ENCODE peak calls at places on chromosomes 11 and 22, in six cellular contexts. N is IMR-90, H is brain microvascular endothelial cell, L is ovary, A is body of pancreas, K is RWPE2. F is an unnamed sample.

GRCh38 chr11:128335729-128336128 is 251.6 kb downstream of the ETS1 start:
- DNase-seq in N (no peak), H (no peak), L (no peak), A (no peak), K (no peak), F (no peak)

GRCh38 chr11:57330029-57330428 is 5.3 kb upstream of the TNKS1BP1 start:
- DNase-seq in N (no peak), H (no peak), L (no peak), A (no peak), K (no peak), F (no peak)

GRCh38 chr11:58524232-58525036 is 16.5 kb upstream of the OR5B21 start:
- DNase-seq in N (peak; percentile 89), H (peak; percentile 75), L (peak; percentile 80), A (peak; percentile 68), K (no peak), F (peak; percentile 34)

GRCh38 chr22:17946691-17947367 is 77.5 kb downstream of the MICAL3 start:
- DNase-seq in N (no peak), H (no peak), L (no peak), A (no peak), K (no peak), F (peak; percentile 40)

GRCh38 chr11:8905528-8906165 is 5.3 kb upstream of the AKIP1 start:
- DNase-seq in N (peak; percentile 83), H (peak; percentile 87), L (no peak), A (no peak), K (no peak), F (no peak)

GRCh38 chr22:40156001-40156516 is 21.7 kb upstream of the TNRC6B start:
- DNase-seq in N (peak; percentile 85), H (peak; percentile 60), L (no peak), A (peak; percentile 81), K (peak; percentile 63), F (no peak)

GRCh38 chr22:35918466-35918865 is 110.2 kb downstream of the RBFOX2 start:
- DNase-seq in N (no peak), H (no peak), L (no peak), A (no peak), K (no peak), F (no peak)

GRCh38 chr11:104943561-104943960 is 24.8 kb downstream of the CASP4 start:
- DNase-seq in N (no peak), H (no peak), L (no peak), A (no peak), K (no peak), F (no peak)

GRCh38 chr22:48316876-48317250 is 1510.8 kb downstream of the BRD1 start:
- DNase-seq in N (no peak), H (no peak), L (peak; percentile 12), A (no peak), K (no peak), F (no peak)

GRCh38 chr11:114397349-114397982 is 2.8 kb downstream of the C11orf71 start:
- DNase-seq in N (no peak), H (no peak), L (no peak), A (no peak), K (no peak), F (no peak)

GRCh38 chr11:10600570-10601248 is 32.2 kb upstream of the LYVE1 start:
- DNase-seq in N (no peak), H (no peak), L (no peak), A (no peak), K (no peak), F (no peak)

GRCh38 chr11:121494355-121495099 is 41.8 kb upstream of the SORL1-AS1 start:
- DNase-seq in N (no peak), H (no peak), L (no peak), A (no peak), K (no peak), F (no peak)

GRCh38 chr22:35587447-35587870 is 29.7 kb downstream of the MB start:
- DNase-seq in N (no peak), H (no peak), L (no peak), A (peak; percentile 66), K (no peak), F (peak; percentile 97)

GRCh38 chr11:35590412-35590811 is 27.8 kb upstream of the FJX1 start:
- DNase-seq in N (peak; percentile 49), H (peak; percentile 43), L (no peak), A (no peak), K (no peak), F (no peak)

GRCh38 chr22:39476664-39477063 is 19.9 kb downstream of the MGAT3 start:
- DNase-seq in N (no peak), H (no peak), L (no peak), A (no peak), K (no peak), F (no peak)

GRCh38 chr11:27241316-27242122 is 121.5 kb downstream of the CCDC34 start:
- DNase-seq in N (peak; percentile 91), H (peak; percentile 64), L (no peak), A (no peak), K (no peak), F (no peak)

GRCh38 chr11:103609117-103610066 is 427.0 kb upstream of the DDI1 start:
- DNase-seq in N (peak; percentile 96), H (peak; percentile 91), L (no peak), A (peak; percentile 2), K (no peak), F (no peak)

GRCh38 chr11:69958308-69958707 is 119.8 kb upstream of the ANO1 start:
- DNase-seq in N (peak; percentile 93), H (peak; percentile 82), L (no peak), A (no peak), K (no peak), F (no peak)

GRCh38 chr11:107785401-107785800 is 73.2 kb downstream of the SLC35F2 start:
- DNase-seq in N (peak; percentile 17), H (peak; percentile 23), L (no peak), A (no peak), K (no peak), F (no peak)

GRCh38 chr11:69496202-69496557 is 14.7 kb downstream of the LINC01488 start:
- DNase-seq in N (no peak), H (no peak), L (no peak), A (no peak), K (no peak), F (no peak)

GRCh38 chr22:17866127-17866526 is 91.9 kb upstream of the BID start:
- DNase-seq in N (no peak), H (no peak), L (no peak), A (no peak), K (no peak), F (no peak)

GRCh38 chr22:24952837-24953293 is 349 bp downstream of the KIAA1671 start:
- DNase-seq in N (peak; percentile 7), H (peak; percentile 52), L (no peak), A (peak; percentile 65), K (peak; percentile 75), F (peak; percentile 41)

GRCh38 chr11:123429336-123429735 is 733 bp upstream of the GRAMD1B start:
- DNase-seq in N (peak; percentile 86), H (peak; percentile 66), L (no peak), A (no peak), K (no peak), F (no peak)

DNA sequence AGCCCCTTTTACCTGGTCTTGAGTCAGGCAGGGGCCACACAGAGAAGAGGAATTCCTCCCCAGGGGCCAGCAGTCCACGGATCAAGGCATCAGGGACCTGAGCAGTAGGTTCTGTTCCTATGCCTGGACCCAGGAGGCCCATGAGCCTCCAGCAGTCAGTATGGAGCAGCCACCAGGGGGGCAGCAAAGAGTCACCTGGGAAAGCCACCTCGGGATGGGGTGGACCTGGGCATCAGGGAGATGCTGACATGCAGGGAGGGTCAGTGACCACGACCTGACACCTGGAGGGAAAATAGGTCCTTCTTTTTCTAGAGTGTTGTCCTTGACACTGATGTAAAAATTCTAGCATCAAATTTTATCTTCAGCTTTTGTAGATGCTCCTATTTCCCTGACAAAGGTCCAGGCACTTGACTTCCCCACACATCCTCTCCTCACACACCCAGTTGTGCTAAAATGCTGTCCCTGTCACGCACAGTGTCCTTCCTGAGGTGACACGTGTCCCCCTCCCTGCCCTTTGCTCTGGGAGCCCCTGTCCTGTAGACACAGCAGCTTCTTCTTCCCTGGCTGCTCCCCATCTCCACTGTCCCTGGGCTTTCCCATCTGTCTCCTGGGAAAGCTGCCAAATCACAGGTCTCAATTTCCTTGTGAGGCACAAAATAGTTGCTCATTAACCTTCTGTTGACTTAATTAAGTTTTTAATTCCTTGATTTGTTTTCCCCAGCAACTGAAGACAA is 70.0 kb upstream of the IGLL5 start:
- DNase-seq in N (no peak), H (no peak), L (no peak), A (no peak), K (no peak), F (no peak)
- H3K27ac ChIP-seq in N (no peak overlapping the region), H (no peak overlapping the region), L (no peak overlapping the region), A (no peak overlapping the region), K (no peak overlapping the region), F (no peak overlapping the region)

GRCh38 chr11:78397398-78397797 is 20.2 kb downstream of the GAB2 start:
- DNase-seq in N (no peak), H (no peak), L (no peak), A (no peak), K (no peak), F (no peak)
- TF ChIP-seq CTCF in N (no peak), H (no peak), L (no peak), A (no peak), K (no peak), F (no peak)

DNA sequence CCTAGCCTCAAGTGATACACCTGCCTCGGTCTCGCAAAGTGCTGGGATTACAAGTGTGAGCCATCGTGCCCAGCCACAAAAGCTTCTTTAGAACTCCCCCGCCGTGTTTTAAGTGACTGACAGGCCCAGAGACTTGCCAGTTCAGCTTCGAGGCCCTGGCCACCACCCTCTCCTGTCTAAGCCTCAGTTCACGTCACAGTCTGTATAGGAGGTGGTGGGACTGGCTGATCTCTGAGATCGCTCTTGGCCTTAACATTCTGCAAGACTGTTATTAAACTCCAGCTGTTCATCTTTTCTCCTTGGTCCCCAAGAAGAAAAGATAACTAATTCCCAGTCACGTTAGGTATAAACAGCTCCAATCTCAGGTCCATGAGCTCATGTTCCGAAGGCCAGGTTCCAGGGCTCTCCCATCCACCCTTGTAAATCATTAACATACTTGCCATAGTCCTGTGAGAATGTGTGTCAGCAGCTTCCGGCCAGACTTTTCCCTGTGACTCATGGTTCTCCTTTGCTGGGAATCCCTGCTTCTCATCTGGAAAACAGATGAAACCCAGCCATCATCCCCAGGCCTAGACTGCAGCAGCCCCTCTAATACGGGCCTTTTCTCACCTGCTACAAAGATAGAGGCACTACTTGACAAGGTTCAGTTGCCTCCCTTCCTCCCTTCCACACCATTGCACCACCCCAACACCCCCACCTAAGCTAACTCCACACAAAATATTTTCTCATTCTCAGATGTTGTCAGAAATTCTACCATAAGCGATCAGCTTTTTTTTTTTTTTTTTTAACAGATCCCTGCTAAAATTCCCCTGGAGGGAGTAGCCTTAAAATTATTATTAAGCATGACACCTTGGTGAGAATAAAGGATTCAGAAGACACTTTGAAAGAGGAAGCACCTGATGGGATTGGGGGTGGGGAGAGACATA is 5.6 kb upstream of the KIAA0930 start:
- DNase-seq in N (peak; percentile 99), H (peak; percentile 93), L (no peak), A (peak; percentile 96), K (peak; percentile 86), F (no peak)
- H3K4me3 ChIP-seq in N (no peak overlapping the region), H (no peak overlapping the region), L (no peak overlapping the region), A (no peak overlapping the region), K (no peak overlapping the region), F (no peak overlapping the region)

DNA sequence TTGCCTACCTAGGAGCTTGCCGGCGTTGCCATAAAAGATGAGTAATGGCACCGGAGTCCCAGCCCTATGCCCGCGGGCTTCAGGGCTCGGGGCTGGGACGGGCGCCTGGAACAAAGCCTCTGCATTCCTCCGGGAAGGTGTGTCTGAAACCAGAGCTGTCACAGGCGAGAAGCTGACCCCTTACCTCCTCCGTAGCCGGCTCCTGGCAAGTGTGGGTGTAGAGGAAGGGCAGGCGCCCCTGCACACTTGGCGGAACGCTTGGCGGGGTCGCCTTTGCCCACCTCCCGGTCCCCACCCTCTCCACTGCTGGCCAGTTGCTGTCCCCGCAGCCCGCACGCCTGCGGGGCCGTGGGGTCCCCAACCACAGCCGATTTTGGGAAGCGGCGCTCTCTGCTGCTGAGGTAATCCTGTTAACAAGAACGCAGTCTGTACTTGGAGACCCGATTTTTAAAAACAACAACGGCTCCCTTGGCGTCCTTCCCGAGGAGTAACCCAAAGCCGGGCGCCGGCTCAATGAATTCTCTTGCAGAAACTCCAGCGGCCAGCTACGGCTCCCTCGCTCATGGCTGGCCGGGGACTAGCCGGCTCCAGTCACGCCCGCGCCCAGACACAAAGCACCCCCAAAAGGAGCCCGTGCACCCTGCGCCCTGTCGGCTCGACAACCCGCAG is 89.3 kb downstream of the PLEKHA7 start:
- DNase-seq in N (no peak), H (peak; percentile 6), L (peak; percentile 89), A (peak; percentile 86), K (peak; percentile 82), F (peak; percentile 71)
- H3K27ac ChIP-seq in N (no peak overlapping the region), H (no peak overlapping the region), L (peak overlapping the region; percentile 45), A (peak overlapping the region; percentile 89), K (peak overlapping the region; percentile 50), F (peak overlapping the region; percentile 90)